ENCODE peak calls at places on chromosomes 1 and 21, in six cellular contexts. W is T-cell; E is central memory CD4-positive, alpha-beta T cell; P is NCI-H1092; U is fibroblast of pulmonary artery; R is uterus. F is an unnamed sample.

GRCh38 chr1:162412002-162412401 is at the start of gene SH2D1B:
- DNase-seq in U (no peak), W (no peak), R (no peak), E (no peak), P (no peak), F (no peak)

GRCh38 chr1:19344831-19345230 is 32.7 kb downstream of the SLC66A1 start:
- DNase-seq in R (no peak), E (no peak), U (no peak), W (no peak), P (no peak), F (no peak)

GRCh38 chr1:85128296-85128695 is 72.5 kb downstream of the SYDE2 start:
- DNase-seq in E (no peak), R (no peak), W (no peak), P (no peak), U (no peak), F (no peak)

GRCh38 chr21:38725196-38726157 is 80.3 kb upstream of the ETS2 start:
- DNase-seq in E (no peak), W (no peak), P (no peak), R (no peak), U (no peak), F (no peak)

GRCh38 chr1:59699227-59699847 is 115.4 kb upstream of the HOOK1 start:
- DNase-seq in R (no peak), U (peak; percentile 76), P (peak; percentile 11), E (peak; percentile 32), W (peak; percentile 9), F (no peak)

GRCh38 chr1:22197644-22198043 is 54.7 kb upstream of the WNT4 start:
- DNase-seq in P (no peak), U (no peak), R (no peak), E (no peak), W (no peak), F (no peak)

GRCh38 chr1:89989791-89990190 is 5.1 kb upstream of the ZNF326 start:
- DNase-seq in P (no peak), W (no peak), R (no peak), U (no peak), E (no peak), F (no peak)

GRCh38 chr1:9558271-9558945 is 19.1 kb downstream of the SLC25A33 start:
- DNase-seq in E (no peak), W (no peak), P (no peak), U (no peak), R (no peak), F (no peak)

GRCh38 chr1:183632964-183633363 is 2.6 kb downstream of the ARPC5 start:
- DNase-seq in P (no peak), E (no peak), U (no peak), W (no peak), R (no peak), F (no peak)

GRCh38 chr21:36065497-36066036 is 4.3 kb upstream of the CBR1 start:
- DNase-seq in P (no peak), R (no peak), U (peak; percentile 76), W (no peak), E (no peak), F (no peak)

GRCh38 chr1:230048922-230049321 is 18.1 kb upstream of the GALNT2 start:
- DNase-seq in W (no peak), U (no peak), R (no peak), E (no peak), P (no peak), F (no peak)

GRCh38 chr1:167599839-167600581 is 30.0 kb upstream of the RCSD1 start:
- DNase-seq in E (peak; percentile 67), R (no peak), U (peak; percentile 86), W (peak; percentile 35), P (no peak), F (peak; percentile 56)

GRCh38 chr1:3761296-3762010 is 9.2 kb downstream of the CCDC27 start:
- DNase-seq in P (no peak), U (no peak), R (no peak), W (no peak), E (no peak), F (no peak)

GRCh38 chr1:16124377-16125087 is 31.3 kb downstream of the EPHA2 start:
- DNase-seq in U (no peak), P (no peak), E (no peak), W (no peak), R (peak; percentile 21), F (no peak)

GRCh38 chr21:36791695-36792451 is 93.0 kb downstream of the SIM2 start:
- DNase-seq in W (no peak), P (no peak), R (no peak), U (no peak), E (no peak), F (no peak)

GRCh38 chr1:48003741-48004503 is 6.7 kb upstream of the TRABD2B start:
- DNase-seq in U (no peak), P (peak; percentile 54), R (no peak), E (no peak), W (no peak), F (no peak)

GRCh38 chr1:8816831-8817412 is 518 bp downstream of the RERE start:
- DNase-seq in W (no peak), U (no peak), P (no peak), R (peak; percentile 30), E (no peak), F (peak; percentile 22)

GRCh38 chr1:116521186-116521585 is 49.6 kb downstream of the CD58 start:
- DNase-seq in P (no peak), R (no peak), E (no peak), U (peak; percentile 76), W (no peak), F (no peak)

GRCh38 chr1:7621334-7622219 is 149.5 kb upstream of the VAMP3 start:
- DNase-seq in R (no peak), P (no peak), W (no peak), E (no peak), U (no peak), F (no peak)

GRCh38 chr1:37434292-37434907 is 40.0 kb upstream of the ZC3H12A start:
- DNase-seq in R (peak; percentile 57), U (peak; percentile 50), E (peak; percentile 37), W (peak; percentile 57), P (peak; percentile 60), F (peak; percentile 61)

GRCh38 chr1:61426254-61426653 is 298.7 kb downstream of the TM2D1 start:
- DNase-seq in E (no peak), R (no peak), U (peak; percentile 73), W (no peak), P (no peak), F (no peak)

GRCh38 chr1:9280015-9280860 is 12.5 kb upstream of the SPSB1 start:
- DNase-seq in E (no peak), U (peak; percentile 90), W (no peak), R (peak; percentile 47), P (no peak), F (no peak)

GRCh38 chr1:173255214-173255813 is 48.2 kb upstream of the TNFSF4 start:
- DNase-seq in U (peak; percentile 74), R (no peak), E (no peak), W (no peak), P (no peak), F (no peak)

GRCh38 chr1:29279896-29280779 is 43.8 kb downstream of the PTPRU start:
- DNase-seq in P (no peak), R (no peak), E (no peak), U (peak; percentile 38), W (no peak), F (no peak)

GRCh38 chr1:60709426-60709825 is 372.9 kb upstream of the NFIA start:
- DNase-seq in E (no peak), U (no peak), R (no peak), P (no peak), W (no peak), F (no peak)

GRCh38 chr21:32726742-32727477 is 903 bp downstream of the SYNJ1 start:
- DNase-seq in R (no peak), E (peak; percentile 13), W (no peak), U (peak; percentile 37), P (no peak), F (no peak)

GRCh38 chr1:78254517-78254916 is 208.8 kb downstream of the GIPC2 start:
- DNase-seq in R (no peak), E (no peak), P (no peak), W (no peak), U (no peak), F (no peak)

GRCh38 chr1:204359474-204360255 is at the start of gene PLEKHA6:
- DNase-seq in R (peak; percentile 66), E (no peak), U (peak; percentile 48), P (peak; percentile 42), W (no peak), F (no peak)

GRCh38 chr1:74641876-74642275 is 31.7 kb downstream of the ERICH3 start:
- DNase-seq in P (no peak), W (no peak), E (no peak), R (no peak), U (no peak), F (no peak)

GRCh38 chr21:21051109-21052055 is 53.2 kb downstream of the NCAM2 start:
- DNase-seq in U (no peak), E (no peak), P (no peak), R (no peak), W (no peak), F (no peak)

GRCh38 chr1:189117072-189117770 is 1360.4 kb downstream of the BRINP3 start:
- DNase-seq in P (no peak), R (no peak), E (no peak), W (no peak), U (no peak), F (no peak)

GRCh38 chr1:38527373-38527966 is 332.1 kb downstream of the RRAGC start:
- DNase-seq in R (no peak), E (peak; percentile 24), W (peak; percentile 8), P (no peak), U (no peak), F (peak; percentile 29)